ENCODE peak calls at places on chromosomes 11 and 22, in seven cellular contexts. One of them, this sample, is unnamed.
A peak's percentile ranks its signal among the peaks of the same experiment; 100 is the strongest.

GRCh38 chr22:37884420-37884819 is 21.7 kb upstream of the MICALL1 start:
- DNase-seq in HCT116: no peak
- DNase-seq in colonic mucosa: no peak
- DNase-seq in endothelial cell of umbilical vein: no peak
- DNase-seq in IMR-90: peak; percentile 46
- DNase-seq in neuronal stem cell: no peak
- DNase-seq in astrocyte: no peak
- DNase-seq in this sample: no peak

GRCh38 chr11:77172666-77172982 is 44.6 kb downstream of the MYO7A start:
- DNase-seq in HCT116: no peak
- DNase-seq in colonic mucosa: no peak
- DNase-seq in neuronal stem cell: no peak
- DNase-seq in astrocyte: peak; percentile 12
- DNase-seq in endothelial cell of umbilical vein: peak; percentile 13
- DNase-seq in IMR-90: peak; percentile 5
- DNase-seq in this sample: no peak

GRCh38 chr11:3219281-3219892 is 774 bp upstream of the MRGPRG start:
- DNase-seq in colonic mucosa: peak; percentile 0
- DNase-seq in astrocyte: no peak
- DNase-seq in endothelial cell of umbilical vein: no peak
- DNase-seq in IMR-90: no peak
- DNase-seq in HCT116: no peak
- DNase-seq in neuronal stem cell: no peak
- DNase-seq in this sample: no peak

GRCh38 chr11:12090061-12090572 is 20.3 kb upstream of the MICAL2 start:
- DNase-seq in colonic mucosa: peak; percentile 35
- DNase-seq in endothelial cell of umbilical vein: peak; percentile 76
- DNase-seq in HCT116: peak; percentile 54
- DNase-seq in neuronal stem cell: no peak
- DNase-seq in astrocyte: peak; percentile 67
- DNase-seq in IMR-90: peak; percentile 61
- DNase-seq in this sample: peak; percentile 98

GRCh38 chr11:8196749-8197148 is 27.9 kb upstream of the RIC3 start:
- DNase-seq in astrocyte: no peak
- DNase-seq in HCT116: no peak
- DNase-seq in endothelial cell of umbilical vein: no peak
- DNase-seq in neuronal stem cell: no peak
- DNase-seq in IMR-90: no peak
- DNase-seq in colonic mucosa: no peak
- DNase-seq in this sample: no peak

GRCh38 chr22:28867191-28867590 is 16.2 kb upstream of the ZNRF3 start:
- DNase-seq in endothelial cell of umbilical vein: no peak
- DNase-seq in colonic mucosa: no peak
- DNase-seq in IMR-90: no peak
- DNase-seq in neuronal stem cell: no peak
- DNase-seq in astrocyte: no peak
- DNase-seq in HCT116: no peak
- DNase-seq in this sample: no peak

GRCh38 chr11:69241844-69242582 is 51.9 kb upstream of the MYEOV start:
- DNase-seq in IMR-90: no peak
- DNase-seq in astrocyte: no peak
- DNase-seq in endothelial cell of umbilical vein: peak; percentile 39
- DNase-seq in colonic mucosa: no peak
- DNase-seq in HCT116: no peak
- DNase-seq in neuronal stem cell: no peak
- DNase-seq in this sample: no peak

GRCh38 chr11:36431429-36432092 is 78.5 kb downstream of the TRAF6 start:
- DNase-seq in colonic mucosa: no peak
- DNase-seq in HCT116: peak; percentile 84
- DNase-seq in astrocyte: peak; percentile 98
- DNase-seq in endothelial cell of umbilical vein: peak; percentile 78
- DNase-seq in neuronal stem cell: no peak
- DNase-seq in IMR-90: peak; percentile 98
- DNase-seq in this sample: peak; percentile 55

GRCh38 chr11:126352934-126353801 is 2.3 kb upstream of the ST3GAL4 start:
- DNase-seq in HCT116: no peak
- DNase-seq in astrocyte: peak; percentile 65
- DNase-seq in neuronal stem cell: no peak
- DNase-seq in IMR-90: peak; percentile 75
- DNase-seq in colonic mucosa: no peak
- DNase-seq in endothelial cell of umbilical vein: peak; percentile 41
- DNase-seq in this sample: peak; percentile 90

GRCh38 chr11:13335319-13335718 is 57.7 kb downstream of the BMAL1 start:
- DNase-seq in colonic mucosa: peak; percentile 76
- DNase-seq in neuronal stem cell: peak; percentile 49
- DNase-seq in endothelial cell of umbilical vein: peak; percentile 61
- DNase-seq in astrocyte: peak; percentile 36
- DNase-seq in HCT116: no peak
- DNase-seq in IMR-90: peak; percentile 66
- DNase-seq in this sample: no peak

GRCh38 chr22:36864454-36865215 is 3.8 kb downstream of the NCF4 start:
- DNase-seq in HCT116: no peak
- DNase-seq in colonic mucosa: no peak
- DNase-seq in astrocyte: no peak
- DNase-seq in IMR-90: no peak
- DNase-seq in neuronal stem cell: no peak
- DNase-seq in endothelial cell of umbilical vein: no peak
- DNase-seq in this sample: no peak

GRCh38 chr22:36860821-36861659 is at the start of gene NCF4:
- DNase-seq in endothelial cell of umbilical vein: no peak
- DNase-seq in colonic mucosa: peak; percentile 63
- DNase-seq in IMR-90: no peak
- DNase-seq in HCT116: no peak
- DNase-seq in astrocyte: no peak
- DNase-seq in neuronal stem cell: no peak
- DNase-seq in this sample: no peak

GRCh38 chr22:36863979-36864378 is 3.2 kb downstream of the NCF4 start:
- DNase-seq in HCT116: no peak
- DNase-seq in colonic mucosa: no peak
- DNase-seq in neuronal stem cell: no peak
- DNase-seq in endothelial cell of umbilical vein: no peak
- DNase-seq in IMR-90: no peak
- DNase-seq in astrocyte: no peak
- DNase-seq in this sample: no peak

GRCh38 chr22:36863281-36863680 is 2.5 kb downstream of the NCF4 start:
- DNase-seq in colonic mucosa: no peak
- DNase-seq in HCT116: no peak
- DNase-seq in endothelial cell of umbilical vein: no peak
- DNase-seq in IMR-90: no peak
- DNase-seq in neuronal stem cell: no peak
- DNase-seq in astrocyte: no peak
- DNase-seq in this sample: no peak

DNA sequence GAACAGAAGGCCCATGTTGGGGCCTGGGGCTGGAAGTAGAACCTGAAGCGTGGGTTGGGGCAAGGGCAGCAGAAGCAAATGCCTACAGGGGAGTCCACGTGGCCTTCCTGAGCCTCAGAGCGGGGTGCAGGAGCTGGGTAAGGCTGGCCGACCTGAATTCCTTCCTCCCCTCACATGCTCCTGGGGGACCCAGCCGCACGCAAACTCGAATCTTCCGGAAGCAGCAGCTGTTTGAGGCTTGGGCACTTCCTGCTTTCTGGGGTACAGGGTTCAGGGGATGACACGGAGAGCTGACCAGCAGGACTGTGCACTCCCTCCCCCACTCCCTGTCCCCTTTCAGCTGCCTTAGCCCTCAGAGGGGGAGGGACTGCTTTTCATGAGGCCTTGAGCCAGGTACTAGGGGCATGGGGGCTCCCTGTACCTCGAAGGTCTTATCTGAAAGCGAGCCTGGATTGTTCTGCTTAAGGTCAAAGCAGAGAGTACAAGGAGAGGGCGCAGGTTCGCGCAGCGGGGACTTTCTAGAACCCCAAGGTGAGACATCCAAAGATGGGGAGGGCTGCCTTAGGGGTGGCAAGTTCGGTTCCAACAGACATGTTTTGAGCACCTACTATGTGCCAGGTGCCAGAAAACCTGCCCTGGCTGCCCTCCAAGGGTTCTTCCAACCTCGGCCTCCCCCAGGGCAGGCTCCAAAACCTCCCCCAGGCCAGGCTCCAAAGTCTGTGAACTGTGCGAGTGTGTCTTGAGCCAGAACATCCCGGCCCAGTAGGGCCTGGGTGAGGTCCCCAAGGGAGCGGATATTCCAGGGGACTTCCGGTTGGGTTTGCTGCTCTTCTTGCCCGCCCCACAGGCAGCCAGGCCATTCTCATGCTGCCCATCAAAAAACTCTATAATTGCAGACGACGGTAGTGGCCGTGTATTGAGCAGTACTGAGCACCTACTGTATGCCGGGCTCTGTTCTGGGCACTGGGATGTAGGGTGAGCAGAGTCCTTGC is 1.7 kb downstream of the NCF4 start:
- DNase-seq in astrocyte: no peak
- DNase-seq in endothelial cell of umbilical vein: no peak
- DNase-seq in IMR-90: no peak
- DNase-seq in HCT116: no peak
- DNase-seq in colonic mucosa: no peak
- DNase-seq in neuronal stem cell: no peak
- DNase-seq in this sample: no peak
- H3K4me3 ChIP-seq in astrocyte: no peak overlapping the region
- H3K4me3 ChIP-seq in endothelial cell of umbilical vein: no peak overlapping the region
- H3K4me3 ChIP-seq in IMR-90: no peak overlapping the region
- H3K4me3 ChIP-seq in HCT116: no peak overlapping the region
- H3K4me3 ChIP-seq in colonic mucosa: no peak overlapping the region
- H3K4me3 ChIP-seq in neuronal stem cell: no peak overlapping the region
- H3K4me3 ChIP-seq in this sample: no peak overlapping the region

DNA sequence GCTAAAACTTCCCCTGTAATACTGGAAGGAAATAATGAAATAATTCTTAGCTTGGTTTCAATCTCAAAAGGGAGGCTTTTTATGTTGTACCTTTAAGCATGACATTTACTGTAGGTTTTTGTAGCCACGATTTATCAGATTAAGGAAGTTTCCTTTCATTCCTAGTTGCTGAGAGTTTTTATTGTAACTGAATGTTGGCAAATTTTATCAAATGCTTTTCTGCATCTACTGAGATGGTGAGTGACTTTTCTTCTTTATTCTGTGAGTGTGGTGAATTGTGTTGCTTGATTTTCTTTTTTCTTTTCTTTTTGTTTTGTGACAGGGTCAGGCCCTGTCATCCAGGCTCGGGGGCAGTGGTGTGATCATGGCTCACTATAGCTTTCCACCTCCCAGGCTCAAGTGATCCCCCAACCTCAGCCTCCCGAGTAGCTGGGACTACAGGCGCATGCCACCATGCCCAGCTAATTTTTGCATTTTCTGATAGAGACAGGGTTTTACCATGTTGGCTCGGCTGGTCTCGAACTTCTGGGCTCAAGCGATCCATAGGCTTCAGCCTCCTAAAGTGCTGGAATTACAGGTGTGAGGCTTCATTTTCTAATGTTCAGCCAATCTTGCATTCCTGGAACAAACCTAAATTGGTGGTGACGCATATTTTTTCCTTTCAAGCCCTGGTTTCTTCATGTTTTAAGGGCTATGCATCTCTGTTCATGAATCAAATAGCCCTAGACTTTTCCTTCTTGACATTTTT is 26.2 kb downstream of the SUSD2 start:
- DNase-seq in colonic mucosa: no peak
- DNase-seq in astrocyte: peak; percentile 25
- DNase-seq in IMR-90: no peak
- DNase-seq in neuronal stem cell: no peak
- DNase-seq in endothelial cell of umbilical vein: peak; percentile 53
- DNase-seq in HCT116: no peak
- DNase-seq in this sample: no peak
- H3K9ac ChIP-seq in colonic mucosa: peak overlapping the region; percentile 19
- H3K9ac ChIP-seq in astrocyte: peak overlapping the region; percentile 66
- H3K9ac ChIP-seq in IMR-90: peak overlapping the region; percentile 60
- H3K9ac ChIP-seq in neuronal stem cell: no peak overlapping the region
- H3K9ac ChIP-seq in endothelial cell of umbilical vein: peak overlapping the region; percentile 86
- H3K9ac ChIP-seq in HCT116: peak overlapping the region; percentile 65
- H3K9ac ChIP-seq in this sample: no peak overlapping the region

GRCh38 chr22:50467773-50468440 is 6.9 kb downstream of the SBF1 start:
- DNase-seq in astrocyte: no peak
- DNase-seq in endothelial cell of umbilical vein: no peak
- DNase-seq in colonic mucosa: no peak
- DNase-seq in IMR-90: no peak
- DNase-seq in HCT116: no peak
- DNase-seq in neuronal stem cell: no peak
- DNase-seq in this sample: no peak
- H3K4me3 ChIP-seq in astrocyte: no peak overlapping the region
- H3K4me3 ChIP-seq in endothelial cell of umbilical vein: no peak overlapping the region
- H3K4me3 ChIP-seq in colonic mucosa: no peak overlapping the region
- H3K4me3 ChIP-seq in IMR-90: no peak overlapping the region
- H3K4me3 ChIP-seq in HCT116: no peak overlapping the region
- H3K4me3 ChIP-seq in neuronal stem cell: no peak overlapping the region
- H3K4me3 ChIP-seq in this sample: no peak overlapping the region

DNA sequence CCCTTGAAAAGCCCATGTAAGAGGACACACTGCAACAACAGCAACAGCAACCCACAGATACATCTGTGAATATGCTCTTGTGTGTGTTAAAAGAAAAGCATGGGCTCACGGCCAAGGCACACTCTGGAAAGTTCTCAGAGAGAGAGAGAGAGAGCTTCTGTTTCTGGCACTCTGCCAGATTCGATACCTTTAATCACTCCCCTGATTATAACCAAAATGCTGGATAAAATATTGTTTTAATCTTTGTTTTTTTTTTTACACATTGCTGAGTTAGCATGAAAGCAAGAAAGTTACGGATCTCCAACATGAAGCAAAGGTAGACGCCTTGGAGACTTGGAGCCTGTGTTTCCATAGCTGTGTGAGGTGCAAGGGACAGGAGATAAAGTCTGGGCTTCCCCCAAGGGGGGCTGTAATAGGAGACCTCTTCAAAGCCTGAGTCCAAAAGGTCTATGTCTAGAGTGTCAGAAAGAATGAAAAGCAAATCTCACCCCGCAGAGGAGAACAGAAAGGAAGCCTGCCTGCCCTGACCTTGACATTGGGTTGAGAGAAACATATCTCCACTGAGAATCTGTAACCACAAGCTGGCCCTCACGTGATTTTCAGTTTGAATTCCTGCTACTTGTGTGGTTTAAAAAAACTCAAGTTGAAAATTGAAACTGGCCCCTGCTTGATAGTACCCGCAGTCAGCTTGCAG is 33.7 kb upstream of the MPPED1 start:
- DNase-seq in astrocyte: peak; percentile 53
- DNase-seq in IMR-90: peak; percentile 3
- DNase-seq in endothelial cell of umbilical vein: no peak
- DNase-seq in HCT116: no peak
- DNase-seq in colonic mucosa: peak; percentile 34
- DNase-seq in neuronal stem cell: no peak
- DNase-seq in this sample: no peak
- H3K9ac ChIP-seq in astrocyte: no peak overlapping the region
- H3K9ac ChIP-seq in IMR-90: no peak overlapping the region
- H3K9ac ChIP-seq in endothelial cell of umbilical vein: no peak overlapping the region
- H3K9ac ChIP-seq in HCT116: no peak overlapping the region
- H3K9ac ChIP-seq in colonic mucosa: no peak overlapping the region
- H3K9ac ChIP-seq in neuronal stem cell: no peak overlapping the region
- H3K9ac ChIP-seq in this sample: no peak overlapping the region

DNA sequence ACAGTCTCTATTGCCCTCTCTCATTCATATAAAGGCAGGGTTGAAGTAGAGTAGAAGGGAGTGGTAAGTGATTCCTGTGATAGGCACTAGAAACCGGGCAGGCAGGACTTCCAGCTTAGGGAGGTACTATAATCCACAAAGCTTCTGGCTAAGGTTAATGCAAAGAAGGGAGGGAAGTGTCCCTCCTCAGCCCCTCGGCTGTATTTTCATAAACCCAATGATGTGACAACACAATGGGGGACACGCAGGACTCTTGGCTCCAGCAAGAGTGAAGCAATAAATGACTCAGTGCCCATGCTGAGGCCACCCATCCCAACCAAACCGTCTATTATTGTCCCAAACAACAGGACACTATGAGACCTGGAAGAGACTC is 90.7 kb downstream of the ETS1 start:
- DNase-seq in astrocyte: no peak
- DNase-seq in IMR-90: no peak
- DNase-seq in HCT116: no peak
- DNase-seq in neuronal stem cell: no peak
- DNase-seq in colonic mucosa: no peak
- DNase-seq in endothelial cell of umbilical vein: no peak
- DNase-seq in this sample: no peak
- H3K4me3 ChIP-seq in astrocyte: peak overlapping the region; percentile 5
- H3K4me3 ChIP-seq in IMR-90: no peak overlapping the region
- H3K4me3 ChIP-seq in HCT116: peak overlapping the region; percentile 6
- H3K4me3 ChIP-seq in neuronal stem cell: no peak overlapping the region
- H3K4me3 ChIP-seq in colonic mucosa: no peak overlapping the region
- H3K4me3 ChIP-seq in endothelial cell of umbilical vein: no peak overlapping the region
- H3K4me3 ChIP-seq in this sample: no peak overlapping the region